ENCODE peak calls at places on chromosomes 13 and 19, in ten cellular contexts. One of them, this sample, is unnamed.
A peak's percentile ranks its signal among the peaks of the same experiment; 100 is the strongest.

GRCh38 chr19:8367327-8368001 is 3.5 kb downstream of the ANGPTL4 start:
- DNase-seq in dorsolateral prefrontal cortex: peak; percentile 73
- DNase-seq in HT1080: peak; percentile 94
- DNase-seq in lung microvascular endothelial cell: peak; percentile 90
- DNase-seq in GM23248: peak; percentile 92
- DNase-seq in tibial nerve: peak; percentile 80
- DNase-seq in pons: peak; percentile 86
- DNase-seq in Calu3: peak; percentile 78
- DNase-seq in GM04503: peak; percentile 88
- DNase-seq in NCI-H1105 treated with DMSO at 0.1 percent for 48 hours: peak; percentile 66
- DNase-seq in this sample: peak; percentile 31

GRCh38 chr13:76822691-76823267 is 63.4 kb downstream of the KCTD12 start:
- DNase-seq in dorsolateral prefrontal cortex: no peak
- DNase-seq in HT1080: peak; percentile 62
- DNase-seq in lung microvascular endothelial cell: peak; percentile 82
- DNase-seq in GM23248: peak; percentile 74
- DNase-seq in tibial nerve: no peak
- DNase-seq in pons: peak; percentile 63
- DNase-seq in Calu3: no peak
- DNase-seq in GM04503: no peak
- DNase-seq in NCI-H1105 treated with DMSO at 0.1 percent for 48 hours: no peak
- DNase-seq in this sample: no peak

GRCh38 chr19:12052057-12052570 is 647 bp downstream of the ZNF878 start:
- DNase-seq in dorsolateral prefrontal cortex: no peak
- DNase-seq in HT1080: no peak
- DNase-seq in lung microvascular endothelial cell: peak; percentile 16
- DNase-seq in GM23248: peak; percentile 48
- DNase-seq in tibial nerve: no peak
- DNase-seq in pons: no peak
- DNase-seq in Calu3: no peak
- DNase-seq in GM04503: no peak
- DNase-seq in NCI-H1105 treated with DMSO at 0.1 percent for 48 hours: peak; percentile 30
- DNase-seq in this sample: no peak

GRCh38 chr19:945401-946252 is 19.8 kb downstream of the ARID3A start:
- DNase-seq in dorsolateral prefrontal cortex: no peak
- DNase-seq in HT1080: no peak
- DNase-seq in lung microvascular endothelial cell: no peak
- DNase-seq in GM23248: no peak
- DNase-seq in tibial nerve: no peak
- DNase-seq in pons: no peak
- DNase-seq in Calu3: no peak
- DNase-seq in GM04503: no peak
- DNase-seq in NCI-H1105 treated with DMSO at 0.1 percent for 48 hours: no peak
- DNase-seq in this sample: no peak

GRCh38 chr13:74040200-74040599 is 94.0 kb downstream of the KLF12 start:
- DNase-seq in dorsolateral prefrontal cortex: no peak
- DNase-seq in HT1080: peak; percentile 61
- DNase-seq in lung microvascular endothelial cell: peak; percentile 18
- DNase-seq in GM23248: peak; percentile 38
- DNase-seq in tibial nerve: no peak
- DNase-seq in pons: no peak
- DNase-seq in Calu3: peak; percentile 48
- DNase-seq in GM04503: no peak
- DNase-seq in NCI-H1105 treated with DMSO at 0.1 percent for 48 hours: no peak
- DNase-seq in this sample: peak; percentile 81

GRCh38 chr19:29630661-29631060 is 24.6 kb downstream of the POP4 start:
- DNase-seq in dorsolateral prefrontal cortex: no peak
- DNase-seq in HT1080: no peak
- DNase-seq in lung microvascular endothelial cell: no peak
- DNase-seq in GM23248: peak; percentile 20
- DNase-seq in tibial nerve: no peak
- DNase-seq in pons: no peak
- DNase-seq in Calu3: no peak
- DNase-seq in GM04503: no peak
- DNase-seq in NCI-H1105 treated with DMSO at 0.1 percent for 48 hours: no peak
- DNase-seq in this sample: no peak

GRCh38 chr13:47696677-47697076 is 304.4 kb downstream of the SUCLA2 start:
- DNase-seq in dorsolateral prefrontal cortex: no peak
- DNase-seq in HT1080: no peak
- DNase-seq in lung microvascular endothelial cell: no peak
- DNase-seq in GM23248: no peak
- DNase-seq in tibial nerve: no peak
- DNase-seq in pons: no peak
- DNase-seq in Calu3: no peak
- DNase-seq in GM04503: no peak
- DNase-seq in NCI-H1105 treated with DMSO at 0.1 percent for 48 hours: no peak
- DNase-seq in this sample: no peak

GRCh38 chr13:40181203-40181845 is 485.1 kb downstream of the FOXO1 start:
- DNase-seq in dorsolateral prefrontal cortex: no peak
- DNase-seq in HT1080: no peak
- DNase-seq in lung microvascular endothelial cell: peak; percentile 33
- DNase-seq in GM23248: peak; percentile 61
- DNase-seq in tibial nerve: no peak
- DNase-seq in pons: no peak
- DNase-seq in Calu3: no peak
- DNase-seq in GM04503: no peak
- DNase-seq in NCI-H1105 treated with DMSO at 0.1 percent for 48 hours: no peak
- DNase-seq in this sample: no peak

GRCh38 chr13:106691251-106691650 is 123.3 kb upstream of the ARGLU1 start:
- DNase-seq in dorsolateral prefrontal cortex: no peak
- DNase-seq in HT1080: no peak
- DNase-seq in lung microvascular endothelial cell: no peak
- DNase-seq in GM23248: no peak
- DNase-seq in tibial nerve: no peak
- DNase-seq in pons: no peak
- DNase-seq in Calu3: no peak
- DNase-seq in GM04503: no peak
- DNase-seq in NCI-H1105 treated with DMSO at 0.1 percent for 48 hours: no peak
- DNase-seq in this sample: no peak

GRCh38 chr13:100773923-100774641 is 99.5 kb upstream of the TMTC4 start:
- DNase-seq in dorsolateral prefrontal cortex: no peak
- DNase-seq in HT1080: no peak
- DNase-seq in lung microvascular endothelial cell: no peak
- DNase-seq in GM23248: no peak
- DNase-seq in tibial nerve: no peak
- DNase-seq in pons: no peak
- DNase-seq in Calu3: no peak
- DNase-seq in GM04503: no peak
- DNase-seq in NCI-H1105 treated with DMSO at 0.1 percent for 48 hours: no peak
- DNase-seq in this sample: no peak

GRCh38 chr13:40017662-40018262 is 362.3 kb downstream of the COG6 start:
- DNase-seq in dorsolateral prefrontal cortex: no peak
- DNase-seq in HT1080: no peak
- DNase-seq in lung microvascular endothelial cell: no peak
- DNase-seq in GM23248: no peak
- DNase-seq in tibial nerve: no peak
- DNase-seq in pons: no peak
- DNase-seq in Calu3: no peak
- DNase-seq in GM04503: no peak
- DNase-seq in NCI-H1105 treated with DMSO at 0.1 percent for 48 hours: no peak
- DNase-seq in this sample: no peak

GRCh38 chr19:16133818-16134217 is 9.7 kb upstream of the HSH2D start:
- DNase-seq in dorsolateral prefrontal cortex: no peak
- DNase-seq in HT1080: no peak
- DNase-seq in lung microvascular endothelial cell: no peak
- DNase-seq in GM23248: peak; percentile 28
- DNase-seq in tibial nerve: no peak
- DNase-seq in pons: no peak
- DNase-seq in Calu3: no peak
- DNase-seq in GM04503: no peak
- DNase-seq in NCI-H1105 treated with DMSO at 0.1 percent for 48 hours: no peak
- DNase-seq in this sample: no peak

GRCh38 chr19:35143231-35143715 is at the start of gene FXYD7:
- DNase-seq in dorsolateral prefrontal cortex: no peak
- DNase-seq in HT1080: no peak
- DNase-seq in lung microvascular endothelial cell: no peak
- DNase-seq in GM23248: no peak
- DNase-seq in tibial nerve: no peak
- DNase-seq in pons: no peak
- DNase-seq in Calu3: no peak
- DNase-seq in GM04503: no peak
- DNase-seq in NCI-H1105 treated with DMSO at 0.1 percent for 48 hours: no peak
- DNase-seq in this sample: peak; percentile 82

GRCh38 chr13:32938907-32939306 is 77.3 kb upstream of the KL start:
- DNase-seq in dorsolateral prefrontal cortex: no peak
- DNase-seq in HT1080: peak; percentile 69
- DNase-seq in lung microvascular endothelial cell: no peak
- DNase-seq in GM23248: peak; percentile 70
- DNase-seq in tibial nerve: no peak
- DNase-seq in pons: no peak
- DNase-seq in Calu3: no peak
- DNase-seq in GM04503: peak; percentile 14
- DNase-seq in NCI-H1105 treated with DMSO at 0.1 percent for 48 hours: no peak
- DNase-seq in this sample: no peak

GRCh38 chr19:22545751-22546150 is 88.4 kb upstream of the ZNF492 start:
- DNase-seq in dorsolateral prefrontal cortex: peak; percentile 71
- DNase-seq in HT1080: peak; percentile 12
- DNase-seq in lung microvascular endothelial cell: peak; percentile 14
- DNase-seq in GM23248: peak; percentile 26
- DNase-seq in tibial nerve: peak; percentile 57
- DNase-seq in pons: peak; percentile 57
- DNase-seq in Calu3: no peak
- DNase-seq in GM04503: no peak
- DNase-seq in NCI-H1105 treated with DMSO at 0.1 percent for 48 hours: peak; percentile 26
- DNase-seq in this sample: no peak

GRCh38 chr19:42421591-42422031 is 5.6 kb downstream of the LIPE start:
- DNase-seq in dorsolateral prefrontal cortex: no peak
- DNase-seq in HT1080: no peak
- DNase-seq in lung microvascular endothelial cell: peak; percentile 85
- DNase-seq in GM23248: peak; percentile 48
- DNase-seq in tibial nerve: no peak
- DNase-seq in pons: no peak
- DNase-seq in Calu3: no peak
- DNase-seq in GM04503: no peak
- DNase-seq in NCI-H1105 treated with DMSO at 0.1 percent for 48 hours: no peak
- DNase-seq in this sample: no peak